ENCODE peak calls at places on chromosomes 3 and 15, in nine cellular contexts. O, Z, K, D, S, M, A, N and U are unnamed samples. For H3K4me1 and H3K27me3, the result is how much of the 10 kb centered on the place peaks cover.

GRCh38 chr3:35437381-35437780 is 201.9 kb upstream of the ARPP21 start:
- DNase-seq in O (no peak), Z (no peak), K (no peak), D (no peak), S (no peak), M (no peak), A (no peak), N (no peak), U (no peak)

GRCh38 chr3:126541628-126542339 is 16.9 kb downstream of the C3orf22 start:
- DNase-seq in O (peak), Z (no peak), K (no peak), D (no peak), S (no peak), M (no peak), A (peak), N (no peak), U (no peak)

GRCh38 chr3:76482510-76482909 is 557.4 kb upstream of the ROBO2 start:
- DNase-seq in O (no peak), Z (no peak), K (no peak), D (no peak), S (no peak), M (no peak), A (no peak), N (no peak), U (no peak)

GRCh38 chr3:103767635-103768034 is 1332.8 kb downstream of the ZPLD1 start:
- DNase-seq in O (no peak), Z (no peak), K (no peak), D (no peak), S (no peak), M (no peak), A (no peak), N (no peak), U (no peak)

GRCh38 chr15:42151736-42152135 is 4.7 kb downstream of the PLA2G4F start:
- DNase-seq in O (peak), Z (no peak), K (no peak), D (no peak), S (no peak), M (no peak), A (no peak), N (no peak), U (no peak)

GRCh38 chr3:120773932-120774331 is 31.4 kb downstream of the GTF2E1 start:
- DNase-seq in O (no peak), Z (no peak), K (no peak), D (no peak), S (no peak), M (no peak), A (no peak), N (no peak), U (no peak)

GRCh38 chr3:149199474-149199873 is 22.2 kb downstream of the CP start:
- DNase-seq in O (no peak), Z (peak), K (no peak), D (no peak), S (no peak), M (no peak), A (no peak), N (no peak), U (no peak)

GRCh38 chr15:91498046-91498445 is 355.5 kb upstream of the SLCO3A1 start:
- DNase-seq in O (no peak), Z (no peak), K (no peak), D (no peak), S (no peak), M (no peak), A (no peak), N (no peak), U (no peak)

GRCh38 chr3:160981217-160981938 is 123.8 kb downstream of the B3GALNT1 start:
- DNase-seq in O (no peak), Z (no peak), K (no peak), D (no peak), S (peak), M (no peak), A (no peak), N (no peak), U (no peak)

GRCh38 chr3:5295191-5295690 is 107.7 kb downstream of the EDEM1 start:
- DNase-seq in O (no peak), Z (no peak), K (no peak), D (no peak), S (no peak), M (no peak), A (no peak), N (no peak), U (no peak)

GRCh38 chr3:30644615-30645014 is 38.2 kb downstream of the TGFBR2 start:
- DNase-seq in O (no peak), Z (peak), K (peak), D (no peak), S (peak), M (peak), A (no peak), N (no peak), U (no peak)

GRCh38 chr15:44308415-44308814 is 19.9 kb downstream of the GOLM2 start:
- DNase-seq in O (no peak), Z (no peak), K (no peak), D (no peak), S (no peak), M (no peak), A (no peak), N (no peak), U (no peak)

GRCh38 chr3:64022451-64023186 is 675 bp downstream of the PSMD6 start:
- DNase-seq in O (no peak), Z (peak), K (peak), D (no peak), S (peak), M (no peak), A (no peak), N (no peak), U (no peak)

GRCh38 chr15:85757939-85758654 is 36.6 kb downstream of the KLHL25 start:
- DNase-seq in O (peak), Z (no peak), K (no peak), D (no peak), S (no peak), M (no peak), A (no peak), N (no peak), U (no peak)

GRCh38 chr15:83365370-83365938 is 81.0 kb upstream of the BNC1 start:
- DNase-seq in O (peak), Z (peak), K (no peak), D (no peak), S (no peak), M (peak), A (no peak), N (peak), U (no peak)

GRCh38 chr3:129429080-129429451 is 630 bp upstream of the EFCAB12 start:
- DNase-seq in O (no peak), Z (no peak), K (no peak), D (no peak), S (no peak), M (no peak), A (no peak), N (no peak), U (no peak)

GRCh38 chr3:128383316-128384235 is 83.1 kb downstream of the DNAJB8 start:
- DNase-seq in O (no peak), Z (peak), K (peak), D (no peak), S (peak), M (peak), A (peak), N (peak), U (peak)

GRCh38 chr15:63321462-63321861 is 44.1 kb downstream of the APH1B start:
- DNase-seq in O (no peak), Z (no peak), K (no peak), D (no peak), S (no peak), M (no peak), A (no peak), N (no peak), U (no peak)

GRCh38 chr15:28125673-28126651 is 26.8 kb upstream of the OCA2 start:
- DNase-seq in O (peak), Z (peak), K (no peak), D (no peak), S (no peak), M (no peak), A (no peak), N (peak), U (no peak)

GRCh38 chr15:28098766-28099554 is at the start of gene OCA2:
- DNase-seq in O (no peak), Z (peak), K (peak), D (peak), S (no peak), M (peak), A (no peak), N (no peak), U (no peak)

GRCh38 chr3:19149388-19149787 is 1.1 kb downstream of the KCNH8 start:
- DNase-seq in O (no peak), Z (peak), K (peak), D (no peak), S (peak), M (no peak), A (no peak), N (no peak), U (no peak)

GRCh38 chr15:78374436-78375393 is 34.6 kb downstream of the CRABP1 start:
- DNase-seq in O (peak), Z (peak), K (no peak), D (no peak), S (peak), M (no peak), A (no peak), N (peak), U (no peak)

GRCh38 chr3:65020780-65021179 is 333.0 kb upstream of the ADAMTS9 start:
- DNase-seq in O (no peak), Z (no peak), K (no peak), D (no peak), S (no peak), M (no peak), A (no peak), N (no peak), U (no peak)

GRCh38 chr3:71111784-71112440 is 471.6 kb downstream of the FOXP1 start:
- DNase-seq in O (peak), Z (peak), K (no peak), D (no peak), S (no peak), M (no peak), A (no peak), N (peak), U (no peak)

GRCh38 chr3:74599564-74599963 is 14.9 kb downstream of the CNTN3 start:
- DNase-seq in O (no peak), Z (no peak), K (no peak), D (no peak), S (no peak), M (no peak), A (no peak), N (no peak), U (no peak)

GRCh38 chr15:25094519-25094918 is 139.7 kb downstream of the SNRPN start:
- DNase-seq in O (no peak), Z (no peak), K (no peak), D (no peak), S (no peak), M (no peak), A (no peak), N (no peak), U (no peak)

GRCh38 chr15:66707310-66708160 is 5.5 kb downstream of the SMAD6 start:
- DNase-seq in O (no peak), Z (no peak), K (peak), D (no peak), S (no peak), M (peak), A (no peak), N (no peak), U (no peak)

GRCh38 chr3:60169755-60170154 is 1081.5 kb downstream of the FHIT start:
- DNase-seq in O (no peak), Z (no peak), K (no peak), D (no peak), S (no peak), M (no peak), A (no peak), N (no peak), U (no peak)

GRCh38 chr15:57335326-57336118 is 40.8 kb upstream of the CGNL1 start:
- DNase-seq in O (no peak), Z (peak), K (no peak), D (no peak), S (no peak), M (no peak), A (no peak), N (no peak), U (no peak)

GRCh38 chr3:31670136-31670535 is 137.4 kb downstream of the STT3B start:
- DNase-seq in O (no peak), Z (no peak), K (no peak), D (no peak), S (no peak), M (no peak), A (no peak), N (no peak), U (no peak)

GRCh38 chr3:109275702-109276293 is 40.5 kb downstream of the DPPA2 start:
- DNase-seq in O (no peak), Z (peak), K (peak), D (no peak), S (peak), M (no peak), A (no peak), N (peak), U (no peak)

GRCh38 chr15:81309647-81310460 is 14.1 kb downstream of the STARD5 start:
- DNase-seq in O (no peak), Z (no peak), K (no peak), D (no peak), S (no peak), M (no peak), A (no peak), N (no peak), U (no peak)
- H3K4me1 ChIP-seq in O (under half), Z (under half), K (under half), D (under half), S (under half), M (under half), A (under half), N (under half), U (under half)

GRCh38 chr3:72487078-72487765 is 361.0 kb downstream of the SHQ1 start:
- DNase-seq in O (peak), Z (peak), K (peak), D (no peak), S (no peak), M (peak), A (peak), N (peak), U (peak)
- H3K27me3 ChIP-seq in O (under half), Z (under half), K (under half), D (under half), S (under half), M (under half), A (under half), N (under half), U (under half)

DNA sequence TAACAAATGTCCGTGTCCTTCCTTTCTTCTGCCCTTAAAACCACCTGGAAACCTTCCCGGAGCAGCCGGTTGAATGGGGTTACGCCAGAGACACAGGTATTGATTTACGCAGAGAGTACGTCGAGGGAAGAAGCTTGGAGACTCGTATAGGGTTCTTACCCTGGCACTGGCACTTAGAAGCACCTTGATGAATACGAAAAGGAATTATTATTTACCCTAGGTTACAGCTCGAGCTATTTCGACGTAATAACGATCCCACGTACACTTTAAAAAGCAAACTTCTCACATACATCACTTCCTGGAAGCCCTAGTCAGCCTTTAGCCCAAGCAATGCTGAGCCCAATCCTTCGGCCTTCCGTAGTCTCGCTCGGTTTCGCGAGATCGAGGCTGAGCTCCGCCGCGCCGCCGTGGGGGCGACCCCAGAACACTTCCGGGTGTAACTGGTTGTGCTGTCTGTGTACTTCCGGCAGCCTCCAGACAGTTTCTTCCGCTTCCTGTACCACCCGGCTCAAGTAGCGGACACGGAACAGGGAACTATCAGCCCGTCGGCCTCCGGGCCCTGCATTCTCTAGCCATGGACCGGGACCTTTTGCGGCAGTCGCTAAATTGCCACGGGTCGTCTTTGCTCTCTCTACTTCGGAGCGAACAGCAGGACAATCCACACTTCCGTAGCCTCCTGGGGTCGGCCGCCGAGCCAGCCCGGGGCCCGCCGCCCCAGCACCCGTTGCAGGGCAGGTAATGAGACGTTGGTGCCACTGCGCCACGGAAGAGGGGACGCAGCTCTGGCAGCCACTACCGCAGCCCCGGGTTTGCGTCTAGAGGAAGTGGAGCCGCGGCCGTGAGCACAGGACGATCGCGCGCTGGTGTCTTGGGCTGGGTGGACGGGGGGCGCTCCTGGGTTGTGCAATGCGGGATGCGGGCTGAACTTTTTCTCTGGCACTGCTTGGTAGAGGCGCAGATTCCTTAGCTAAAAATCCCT is at the start of gene TTC14:
- DNase-seq in O (peak), Z (peak), K (peak), D (peak), S (peak), M (peak), A (peak), N (peak), U (peak)
- TF ChIP-seq CTCF in O (no peak), Z (peak), K (no peak), D (no peak), S (peak), M (no peak), A (no peak), N (no peak), U (no peak)

DNA sequence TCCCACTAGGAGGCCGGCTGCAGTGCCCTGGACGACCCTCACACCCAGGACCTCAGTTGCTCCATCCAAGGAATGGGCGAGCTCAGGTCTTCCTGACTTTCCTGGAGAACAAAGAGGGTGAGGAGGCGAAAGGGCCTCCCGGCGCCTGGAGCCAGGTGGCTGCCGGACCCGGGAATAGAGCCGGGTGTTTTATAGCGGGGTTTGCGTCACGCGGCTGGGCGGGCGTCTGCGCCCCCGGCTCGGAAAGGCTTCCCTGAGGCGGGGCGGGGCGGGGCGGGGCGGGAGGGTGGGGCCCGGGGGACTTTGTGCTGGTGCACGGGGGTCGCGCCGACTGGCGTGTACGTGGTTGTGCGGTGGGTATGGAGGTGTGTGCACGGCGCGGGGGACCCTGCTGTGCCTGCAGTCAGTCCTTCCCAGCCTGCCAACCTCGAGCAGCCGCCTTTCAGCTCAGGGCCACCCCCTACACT is 4.6 kb upstream of the PRKCD start:
- DNase-seq in O (no peak), Z (peak), K (peak), D (no peak), S (no peak), M (no peak), A (no peak), N (no peak), U (no peak)
- H3K4me1 ChIP-seq in O (under half), Z (half or more), K (half or more), D (under half), S (under half), M (under half), A (under half), N (half or more), U (half or more)